ENCODE peak calls at places on chromosomes 7 and 10, in five cellular contexts. N is breast epithelium, W is esophagus muscularis mucosa, C is colonic mucosa, B is ovary. Z is an unnamed sample. For H3K4me1, the result is how much of the 10 kb centered on the place peaks cover.

GRCh38 chr7:4479367-4480039 is 202.6 kb upstream of the FOXK1 start:
- DNase-seq in N (no peak), C (peak), B (no peak), W (no peak), Z (no peak)

GRCh38 chr10:10788761-10789160 is 228.9 kb upstream of the CELF2 start:
- DNase-seq in N (no peak), C (no peak), W (no peak), B (no peak), Z (no peak)

GRCh38 chr7:13117103-13117502 is 429.7 kb downstream of the ARL4A start:
- DNase-seq in N (no peak), B (no peak), C (no peak), W (no peak), Z (no peak)

GRCh38 chr7:20236790-20237189 is 19.6 kb upstream of the MACC1 start:
- DNase-seq in B (no peak), W (no peak), N (no peak), C (no peak), Z (no peak)

GRCh38 chr10:120386896-120387295 is 70.1 kb upstream of the PLPP4 start:
- DNase-seq in N (no peak), W (no peak), C (no peak), B (no peak), Z (no peak)

GRCh38 chr10:130963786-130964522 is 347.6 kb downstream of the TCERG1L start:
- DNase-seq in W (peak), B (no peak), C (no peak), N (no peak), Z (no peak)

GRCh38 chr10:108319434-108320222 is 1155.1 kb upstream of the SORCS1 start:
- DNase-seq in B (no peak), W (no peak), C (peak), N (no peak), Z (no peak)

GRCh38 chr7:1919539-1920265 is 249.6 kb downstream of the ELFN1 start:
- DNase-seq in N (no peak), B (no peak), C (no peak), W (no peak), Z (no peak)

GRCh38 chr10:15775513-15775912 is 55.8 kb upstream of the ITGA8 start:
- DNase-seq in B (no peak), W (no peak), N (no peak), C (no peak), Z (no peak)

GRCh38 chr7:121132940-121133339 is 144.4 kb downstream of the CPED1 start:
- DNase-seq in W (no peak), C (no peak), N (no peak), B (no peak), Z (no peak)

GRCh38 chr10:131743190-131744151 is 157.3 kb upstream of the PPP2R2D start:
- DNase-seq in N (no peak), C (no peak), W (no peak), B (no peak), Z (no peak)

GRCh38 chr7:94888542-94888941 is 18.9 kb upstream of the PPP1R9A start:
- DNase-seq in N (no peak), C (peak), B (no peak), W (no peak), Z (peak)

GRCh38 chr7:75638607-75639070 is 100.1 kb downstream of the HIP1 start:
- DNase-seq in B (peak), W (no peak), N (peak), C (peak), Z (peak)

GRCh38 chr10:98403812-98404504 is 11.0 kb downstream of the PYROXD2 start:
- DNase-seq in B (no peak), C (no peak), N (no peak), W (no peak), Z (no peak)

GRCh38 chr7:55964802-55965470 is 551 bp downstream of the NIPSNAP2 start:
- DNase-seq in B (peak), W (peak), C (peak), N (peak), Z (peak)

GRCh38 chr7:18040196-18040595 is 12.6 kb upstream of the PRPS1L1 start:
- DNase-seq in C (no peak), W (no peak), N (no peak), B (no peak), Z (no peak)

GRCh38 chr7:28376634-28377033 is 35.7 kb upstream of the CREB5 start:
- DNase-seq in W (peak), B (no peak), C (no peak), N (no peak), Z (no peak)

GRCh38 chr7:155471728-155472127 is 13.8 kb downstream of the EN2 start:
- DNase-seq in W (no peak), B (no peak), C (no peak), N (no peak), Z (no peak)

GRCh38 chr7:13879994-13880686 is 109.3 kb downstream of the ETV1 start:
- DNase-seq in C (no peak), N (no peak), W (no peak), B (no peak), Z (no peak)

GRCh38 chr7:2012044-2012900 is 220.5 kb downstream of the MAD1L1 start:
- DNase-seq in B (peak), C (no peak), W (no peak), N (no peak), Z (no peak)

GRCh38 chr10:20265146-20265545 is 448.9 kb downstream of the PLXDC2 start:
- DNase-seq in N (no peak), W (no peak), C (no peak), B (no peak), Z (no peak)

GRCh38 chr7:92837214-92837749 is 909 bp upstream of the CDK6 start:
- DNase-seq in W (no peak), N (no peak), C (no peak), B (no peak), Z (no peak)

GRCh38 chr10:67868132-67868531 is 16.3 kb upstream of the SIRT1 start:
- DNase-seq in B (no peak), W (no peak), N (no peak), C (no peak), Z (no peak)

GRCh38 chr10:99431190-99431549 is 746 bp upstream of the GOT1 start:
- DNase-seq in W (no peak), N (peak), B (peak), C (peak), Z (peak)

DNA sequence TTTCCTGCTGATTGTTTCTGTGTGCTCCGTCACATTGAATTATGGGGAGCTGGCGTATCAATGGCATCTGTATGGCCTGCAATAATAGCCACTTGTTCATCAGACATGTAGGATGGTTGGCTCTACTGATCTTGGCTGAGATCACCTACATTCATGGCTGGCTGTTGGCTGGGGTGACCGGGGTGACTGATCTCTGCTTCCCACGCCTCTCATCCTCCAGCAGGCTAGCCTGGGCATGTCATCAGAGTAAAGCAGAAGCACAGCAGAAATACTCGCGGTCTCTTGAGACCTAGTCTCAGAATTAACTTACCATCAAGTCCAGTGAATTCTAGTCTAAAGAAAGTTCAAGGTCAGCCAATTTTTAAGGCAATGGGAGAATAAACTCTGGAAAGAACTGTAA is 257.7 kb upstream of the GLI3 start:
- DNase-seq in B (no peak), C (no peak), W (peak), N (no peak), Z (no peak)
- H3K27ac ChIP-seq in B (no peak), C (peak), W (peak), N (peak), Z (no peak)

GRCh38 chr7:96313940-96314339 is 8.0 kb downstream of the SLC25A13 start:
- DNase-seq in B (no peak), N (no peak), W (no peak), C (no peak), Z (no peak)
- H3K4me1 ChIP-seq in B (under half), N (under half), W (half or more), C (under half), Z (under half)

GRCh38 chr10:35822316-35822715 is 180.2 kb upstream of the FZD8 start:
- DNase-seq in W (no peak), N (peak), B (peak), C (peak), Z (peak)
- TF ChIP-seq CTCF in W (peak), N (peak), B (no peak), C (no peak), Z (no peak)

DNA sequence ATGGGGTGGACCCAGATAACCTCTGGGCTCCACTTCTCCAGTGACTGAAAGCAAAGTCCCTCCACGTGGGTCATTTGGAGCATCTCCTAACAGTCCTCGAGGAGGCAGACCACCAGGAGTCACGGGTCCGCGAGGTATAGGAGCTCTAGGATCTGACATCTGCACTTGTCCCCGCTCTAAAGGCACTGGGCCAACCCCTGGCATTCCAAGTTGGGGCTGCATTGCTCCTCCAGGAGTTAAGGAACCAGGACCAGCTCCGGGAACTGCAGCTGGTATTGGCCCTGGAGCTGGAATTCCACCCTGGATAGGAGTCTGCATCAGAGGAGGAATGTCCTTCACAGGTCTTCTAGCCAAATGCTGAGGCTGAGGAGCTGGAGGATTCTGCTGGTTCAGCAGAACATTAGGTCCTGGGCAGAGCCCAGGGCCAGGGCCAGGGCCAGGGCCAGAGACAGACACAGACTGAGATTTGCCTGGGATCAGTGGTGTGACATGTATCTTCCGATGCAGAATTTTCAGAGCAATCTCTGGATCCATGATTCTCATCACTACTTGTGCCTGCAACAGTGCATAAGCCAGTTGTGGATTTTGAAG is 827 bp downstream of the CSTF2T start:
- DNase-seq in C (no peak), N (no peak), W (no peak), B (no peak), Z (no peak)
- H3K27ac ChIP-seq in C (peak), N (peak), W (peak), B (no peak), Z (no peak)

GRCh38 chr7:6479067-6479466 is 31.3 kb upstream of the DAGLB start:
- DNase-seq in W (no peak), N (no peak), C (no peak), B (no peak), Z (no peak)

GRCh38 chr7:6480323-6480660 is 32.5 kb upstream of the DAGLB start:
- DNase-seq in B (no peak), N (no peak), C (no peak), W (no peak), Z (no peak)

GRCh38 chr7:6475433-6476186 is 27.9 kb upstream of the DAGLB start:
- DNase-seq in C (no peak), W (no peak), N (no peak), B (no peak), Z (no peak)

GRCh38 chr7:6478186-6478585 is 30.4 kb upstream of the DAGLB start:
- DNase-seq in C (no peak), W (no peak), B (no peak), N (no peak), Z (no peak)

DNA sequence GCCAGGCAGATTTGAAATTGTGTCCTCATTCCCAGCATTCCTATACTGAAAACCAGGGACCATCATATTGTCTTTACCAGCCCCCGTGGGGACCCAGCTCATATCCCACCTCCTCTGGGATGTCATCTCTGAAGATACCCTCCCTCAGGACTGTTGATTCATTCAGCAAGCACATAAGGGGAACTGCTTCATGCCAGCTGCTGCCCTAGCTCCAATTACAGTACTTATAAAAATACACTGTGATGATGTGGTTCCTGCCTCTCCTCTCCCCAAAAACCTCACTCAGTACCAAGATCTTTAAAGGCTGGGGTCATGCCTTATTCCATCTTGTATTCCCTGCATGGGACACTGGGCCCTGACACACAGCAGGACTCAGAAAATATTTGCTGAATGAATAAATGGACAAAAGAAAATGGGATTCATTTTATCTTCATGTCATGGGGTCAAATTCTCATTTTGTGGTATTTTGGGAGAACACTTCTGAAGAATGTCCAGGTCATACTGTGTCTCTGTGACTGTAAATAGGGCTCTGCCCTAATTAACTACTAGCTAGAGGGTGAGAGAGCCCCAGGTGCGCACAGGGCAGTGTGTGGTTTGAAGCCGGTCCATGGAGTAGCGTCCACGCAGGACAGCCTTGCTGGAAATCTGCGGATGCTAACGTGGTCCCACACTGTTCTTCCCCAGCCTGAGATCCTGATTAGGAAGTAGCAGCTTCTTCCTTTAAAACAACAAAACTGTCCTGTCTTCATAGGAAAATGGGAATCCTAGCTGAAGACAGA is 29.0 kb upstream of the DAGLB start:
- DNase-seq in B (no peak), C (no peak), N (no peak), W (no peak), Z (no peak)
- H3K4me1 ChIP-seq in B (under half), C (under half), N (under half), W (under half), Z (under half)

GRCh38 chr10:74975758-74976157 is 135.7 kb upstream of the SAMD8 start:
- DNase-seq in W (no peak), B (no peak), N (no peak), C (no peak), Z (no peak)

GRCh38 chr10:74973993-74974392 is 137.5 kb upstream of the SAMD8 start:
- DNase-seq in B (no peak), N (no peak), C (no peak), W (no peak), Z (no peak)

GRCh38 chr10:74977913-74978847 is 133.3 kb upstream of the SAMD8 start:
- DNase-seq in W (no peak), N (no peak), B (no peak), C (no peak), Z (no peak)

GRCh38 chr10:74977072-74977471 is 134.4 kb upstream of the SAMD8 start:
- DNase-seq in C (no peak), W (no peak), B (no peak), N (no peak), Z (no peak)

DNA sequence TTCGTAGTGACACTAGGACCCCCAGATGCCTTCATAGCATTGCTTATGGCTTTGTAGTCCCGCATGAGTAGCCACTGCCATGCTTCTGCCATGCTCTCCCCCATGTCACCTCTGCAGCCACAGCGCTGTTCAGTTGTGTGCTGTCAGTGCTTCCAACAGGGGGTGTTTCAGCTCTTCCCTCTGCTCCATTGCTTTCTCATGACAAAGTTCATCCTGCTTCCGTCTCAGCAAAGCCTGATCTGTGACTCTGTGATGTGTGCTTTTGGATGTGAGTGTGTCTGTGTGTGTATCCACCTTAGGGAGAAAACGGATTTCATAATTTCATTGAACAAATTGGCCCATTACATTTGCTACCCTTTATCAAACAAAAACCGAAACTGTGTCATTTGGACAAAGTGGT is 134.9 kb upstream of the SAMD8 start:
- DNase-seq in W (no peak), B (no peak), N (no peak), C (no peak), Z (no peak)
- TF ChIP-seq CTCF in W (no peak), B (no peak), N (no peak), C (no peak), Z (no peak)

Z was measured in lung.